ENCODE peak calls at places on chromosomes 12 and 14, in six cellular contexts. One of them, this sample, is unnamed.

GRCh38 chr12:57726151-57726883 is 12.2 kb downstream of the AGAP2 start:
- DNase-seq in lung microvascular endothelial cell: peak; percentile 86
- DNase-seq in tibial artery: peak; percentile 68
- DNase-seq in lung: peak; percentile 76
- DNase-seq in transverse colon: peak; percentile 87
- DNase-seq in sigmoid colon: peak; percentile 91
- DNase-seq in this sample: no peak

GRCh38 chr14:63922696-63923421 is 70.1 kb downstream of the SYNE2 start:
- DNase-seq in lung microvascular endothelial cell: peak; percentile 7
- DNase-seq in transverse colon: peak; percentile 62
- DNase-seq in sigmoid colon: no peak
- DNase-seq in lung: peak; percentile 39
- DNase-seq in tibial artery: no peak
- DNase-seq in this sample: no peak

GRCh38 chr12:11071414-11071813 is 9.3 kb upstream of the TAS2R46 start:
- DNase-seq in sigmoid colon: no peak
- DNase-seq in tibial artery: no peak
- DNase-seq in transverse colon: no peak
- DNase-seq in lung: no peak
- DNase-seq in lung microvascular endothelial cell: no peak
- DNase-seq in this sample: no peak

GRCh38 chr12:40762072-40762471 is 69.8 kb downstream of the CNTN1 start:
- DNase-seq in lung microvascular endothelial cell: no peak
- DNase-seq in transverse colon: no peak
- DNase-seq in tibial artery: no peak
- DNase-seq in lung: no peak
- DNase-seq in sigmoid colon: no peak
- DNase-seq in this sample: no peak

GRCh38 chr14:20848316-20848954 is 42.8 kb upstream of the RNASE3 start:
- DNase-seq in tibial artery: no peak
- DNase-seq in lung microvascular endothelial cell: peak; percentile 44
- DNase-seq in lung: no peak
- DNase-seq in transverse colon: no peak
- DNase-seq in sigmoid colon: no peak
- DNase-seq in this sample: no peak

GRCh38 chr14:68628605-68629310 is 164.1 kb downstream of the ZFP36L1 start:
- DNase-seq in transverse colon: peak; percentile 60
- DNase-seq in sigmoid colon: no peak
- DNase-seq in lung microvascular endothelial cell: no peak
- DNase-seq in lung: peak; percentile 62
- DNase-seq in tibial artery: no peak
- DNase-seq in this sample: no peak

GRCh38 chr12:65501093-65501621 is 222.7 kb downstream of the MSRB3 start:
- DNase-seq in sigmoid colon: peak; percentile 69
- DNase-seq in transverse colon: no peak
- DNase-seq in lung: no peak
- DNase-seq in lung microvascular endothelial cell: no peak
- DNase-seq in tibial artery: peak; percentile 48
- DNase-seq in this sample: no peak

GRCh38 chr12:27176765-27177164 is 67.3 kb upstream of the STK38L start:
- DNase-seq in tibial artery: no peak
- DNase-seq in lung: no peak
- DNase-seq in transverse colon: no peak
- DNase-seq in sigmoid colon: no peak
- DNase-seq in lung microvascular endothelial cell: peak; percentile 69
- DNase-seq in this sample: no peak

GRCh38 chr12:3148366-3149000 is 71.3 kb downstream of the TSPAN9 start:
- DNase-seq in tibial artery: no peak
- DNase-seq in lung microvascular endothelial cell: no peak
- DNase-seq in lung: no peak
- DNase-seq in transverse colon: no peak
- DNase-seq in sigmoid colon: no peak
- DNase-seq in this sample: no peak

GRCh38 chr12:75479963-75480461 is 543 bp upstream of the GLIPR1 start:
- DNase-seq in tibial artery: no peak
- DNase-seq in sigmoid colon: no peak
- DNase-seq in transverse colon: no peak
- DNase-seq in lung microvascular endothelial cell: peak; percentile 49
- DNase-seq in lung: no peak
- DNase-seq in this sample: no peak

GRCh38 chr12:82627799-82628198 is 58.9 kb upstream of the TMTC2 start:
- DNase-seq in transverse colon: no peak
- DNase-seq in tibial artery: no peak
- DNase-seq in lung microvascular endothelial cell: peak; percentile 59
- DNase-seq in sigmoid colon: no peak
- DNase-seq in lung: no peak
- DNase-seq in this sample: peak; percentile 16

GRCh38 chr12:44847403-44847802 is 28.7 kb downstream of the NELL2 start:
- DNase-seq in tibial artery: no peak
- DNase-seq in transverse colon: no peak
- DNase-seq in lung: no peak
- DNase-seq in lung microvascular endothelial cell: no peak
- DNase-seq in sigmoid colon: no peak
- DNase-seq in this sample: no peak

GRCh38 chr12:57069522-57069921 is 9.1 kb downstream of the NEMP1 start:
- DNase-seq in lung microvascular endothelial cell: peak; percentile 89
- DNase-seq in transverse colon: peak; percentile 66
- DNase-seq in lung: peak; percentile 70
- DNase-seq in tibial artery: peak; percentile 80
- DNase-seq in sigmoid colon: peak; percentile 87
- DNase-seq in this sample: peak; percentile 76

GRCh38 chr12:34218193-34219045 is 196.1 kb downstream of the ALG10 start:
- DNase-seq in sigmoid colon: no peak
- DNase-seq in transverse colon: peak; percentile 52
- DNase-seq in tibial artery: peak; percentile 50
- DNase-seq in lung microvascular endothelial cell: peak; percentile 78
- DNase-seq in lung: peak; percentile 57
- DNase-seq in this sample: peak; percentile 29

GRCh38 chr12:94761559-94761958 is 111.2 kb upstream of the TMCC3 start:
- DNase-seq in transverse colon: no peak
- DNase-seq in lung microvascular endothelial cell: peak; percentile 98
- DNase-seq in sigmoid colon: no peak
- DNase-seq in lung: no peak
- DNase-seq in tibial artery: no peak
- DNase-seq in this sample: peak; percentile 91

GRCh38 chr14:92532490-92533163 is 19.0 kb downstream of the RIN3 start:
- DNase-seq in lung microvascular endothelial cell: no peak
- DNase-seq in transverse colon: no peak
- DNase-seq in lung: no peak
- DNase-seq in tibial artery: no peak
- DNase-seq in sigmoid colon: peak; percentile 68
- DNase-seq in this sample: no peak

GRCh38 chr14:59657769-59658168 is 81.2 kb upstream of the CCDC175 start:
- DNase-seq in sigmoid colon: no peak
- DNase-seq in transverse colon: no peak
- DNase-seq in lung microvascular endothelial cell: no peak
- DNase-seq in lung: no peak
- DNase-seq in tibial artery: no peak
- DNase-seq in this sample: no peak

GRCh38 chr12:47391566-47391965 is 311.8 kb upstream of the AMIGO2 start:
- DNase-seq in tibial artery: no peak
- DNase-seq in transverse colon: peak; percentile 17
- DNase-seq in sigmoid colon: no peak
- DNase-seq in lung microvascular endothelial cell: no peak
- DNase-seq in lung: no peak
- DNase-seq in this sample: no peak

GRCh38 chr12:92121826-92122225 is 23.8 kb downstream of the BTG1 start:
- DNase-seq in transverse colon: no peak
- DNase-seq in sigmoid colon: no peak
- DNase-seq in lung microvascular endothelial cell: no peak
- DNase-seq in lung: peak; percentile 45
- DNase-seq in tibial artery: no peak
- DNase-seq in this sample: no peak

GRCh38 chr12:18971932-18972331 is 157.6 kb upstream of the PLEKHA5 start:
- DNase-seq in lung: no peak
- DNase-seq in sigmoid colon: no peak
- DNase-seq in lung microvascular endothelial cell: no peak
- DNase-seq in tibial artery: no peak
- DNase-seq in transverse colon: no peak
- DNase-seq in this sample: no peak

GRCh38 chr14:67564236-67564635 is 31.1 kb downstream of the PLEKHH1 start:
- DNase-seq in tibial artery: no peak
- DNase-seq in sigmoid colon: peak; percentile 8
- DNase-seq in lung: no peak
- DNase-seq in transverse colon: no peak
- DNase-seq in lung microvascular endothelial cell: no peak
- DNase-seq in this sample: no peak

GRCh38 chr14:80055912-80056801 is 155.1 kb downstream of the DIO2 start:
- DNase-seq in lung microvascular endothelial cell: peak; percentile 44
- DNase-seq in transverse colon: peak; percentile 9
- DNase-seq in tibial artery: peak; percentile 20
- DNase-seq in sigmoid colon: no peak
- DNase-seq in lung: peak; percentile 28
- DNase-seq in this sample: peak; percentile 4

GRCh38 chr14:27371868-27372267 is 774.0 kb upstream of the NOVA1 start:
- DNase-seq in lung: no peak
- DNase-seq in sigmoid colon: no peak
- DNase-seq in transverse colon: no peak
- DNase-seq in tibial artery: no peak
- DNase-seq in lung microvascular endothelial cell: no peak
- DNase-seq in this sample: no peak

GRCh38 chr12:93518725-93519124 is 51.4 kb downstream of the MRPL42 start:
- DNase-seq in lung: no peak
- DNase-seq in tibial artery: no peak
- DNase-seq in sigmoid colon: no peak
- DNase-seq in lung microvascular endothelial cell: peak; percentile 35
- DNase-seq in transverse colon: no peak
- DNase-seq in this sample: no peak

GRCh38 chr12:3207174-3207573 is 130.0 kb downstream of the TSPAN9 start:
- DNase-seq in lung: no peak
- DNase-seq in tibial artery: no peak
- DNase-seq in sigmoid colon: no peak
- DNase-seq in lung microvascular endothelial cell: no peak
- DNase-seq in transverse colon: no peak
- DNase-seq in this sample: no peak

This sample was measured in glomerular endothelial cell.